ENCODE peak calls at places on chromosomes 2 and 18, in ten cellular contexts. One of them, this sample, is unnamed.

GRCh38 chr2:217743980-217744761 is 258.6 kb downstream of the TNS1 start:
- DNase-seq in transverse colon: no peak
- DNase-seq in osteoblast: no peak
- DNase-seq in OCI-LY7: no peak
- DNase-seq in cardiac muscle cell: no peak
- DNase-seq in SK-N-SH: no peak
- DNase-seq in adrenal gland: no peak
- DNase-seq in psoas muscle: peak; percentile 77
- DNase-seq in fibroblast of lung: peak; percentile 17
- DNase-seq in tibial artery: no peak
- DNase-seq in this sample: no peak

GRCh38 chr2:198788676-198789075 is 669.1 kb downstream of the SATB2 start:
- DNase-seq in transverse colon: no peak
- DNase-seq in osteoblast: no peak
- DNase-seq in OCI-LY7: no peak
- DNase-seq in cardiac muscle cell: no peak
- DNase-seq in SK-N-SH: no peak
- DNase-seq in adrenal gland: no peak
- DNase-seq in psoas muscle: no peak
- DNase-seq in fibroblast of lung: no peak
- DNase-seq in tibial artery: no peak
- DNase-seq in this sample: no peak

GRCh38 chr2:119482481-119483394 is 41.5 kb downstream of the SCTR start:
- DNase-seq in transverse colon: no peak
- DNase-seq in osteoblast: peak; percentile 62
- DNase-seq in OCI-LY7: no peak
- DNase-seq in cardiac muscle cell: no peak
- DNase-seq in SK-N-SH: peak; percentile 71
- DNase-seq in adrenal gland: no peak
- DNase-seq in psoas muscle: peak; percentile 75
- DNase-seq in fibroblast of lung: no peak
- DNase-seq in tibial artery: peak; percentile 86
- DNase-seq in this sample: no peak

GRCh38 chr2:112185131-112185530 is 46.9 kb downstream of the FBLN7 start:
- DNase-seq in transverse colon: no peak
- DNase-seq in osteoblast: no peak
- DNase-seq in OCI-LY7: no peak
- DNase-seq in cardiac muscle cell: no peak
- DNase-seq in SK-N-SH: no peak
- DNase-seq in adrenal gland: no peak
- DNase-seq in psoas muscle: no peak
- DNase-seq in fibroblast of lung: no peak
- DNase-seq in tibial artery: no peak
- DNase-seq in this sample: no peak

GRCh38 chr2:166972418-166972817 is 84.1 kb downstream of the XIRP2 start:
- DNase-seq in transverse colon: no peak
- DNase-seq in osteoblast: no peak
- DNase-seq in OCI-LY7: no peak
- DNase-seq in cardiac muscle cell: no peak
- DNase-seq in SK-N-SH: no peak
- DNase-seq in adrenal gland: no peak
- DNase-seq in psoas muscle: no peak
- DNase-seq in fibroblast of lung: peak; percentile 2
- DNase-seq in tibial artery: no peak
- DNase-seq in this sample: no peak

GRCh38 chr2:37576831-37577230 is 94.6 kb downstream of the CDC42EP3 start:
- DNase-seq in transverse colon: no peak
- DNase-seq in osteoblast: no peak
- DNase-seq in OCI-LY7: no peak
- DNase-seq in cardiac muscle cell: no peak
- DNase-seq in SK-N-SH: no peak
- DNase-seq in adrenal gland: no peak
- DNase-seq in psoas muscle: no peak
- DNase-seq in fibroblast of lung: no peak
- DNase-seq in tibial artery: no peak
- DNase-seq in this sample: no peak

GRCh38 chr2:240768216-240768615 is 51.8 kb downstream of the KIF1A start:
- DNase-seq in transverse colon: no peak
- DNase-seq in osteoblast: no peak
- DNase-seq in OCI-LY7: no peak
- DNase-seq in cardiac muscle cell: no peak
- DNase-seq in SK-N-SH: no peak
- DNase-seq in adrenal gland: no peak
- DNase-seq in psoas muscle: no peak
- DNase-seq in fibroblast of lung: no peak
- DNase-seq in tibial artery: no peak
- DNase-seq in this sample: no peak

GRCh38 chr2:42200534-42201227 is 31.5 kb downstream of the EML4 start:
- DNase-seq in transverse colon: no peak
- DNase-seq in osteoblast: peak; percentile 68
- DNase-seq in OCI-LY7: no peak
- DNase-seq in cardiac muscle cell: peak; percentile 84
- DNase-seq in SK-N-SH: no peak
- DNase-seq in adrenal gland: no peak
- DNase-seq in psoas muscle: no peak
- DNase-seq in fibroblast of lung: peak; percentile 54
- DNase-seq in tibial artery: no peak
- DNase-seq in this sample: no peak

GRCh38 chr2:188079176-188079575 is 212.5 kb upstream of the GULP1 start:
- DNase-seq in transverse colon: no peak
- DNase-seq in osteoblast: no peak
- DNase-seq in OCI-LY7: no peak
- DNase-seq in cardiac muscle cell: peak; percentile 79
- DNase-seq in SK-N-SH: no peak
- DNase-seq in adrenal gland: no peak
- DNase-seq in psoas muscle: no peak
- DNase-seq in fibroblast of lung: peak; percentile 81
- DNase-seq in tibial artery: no peak
- DNase-seq in this sample: no peak

DNA sequence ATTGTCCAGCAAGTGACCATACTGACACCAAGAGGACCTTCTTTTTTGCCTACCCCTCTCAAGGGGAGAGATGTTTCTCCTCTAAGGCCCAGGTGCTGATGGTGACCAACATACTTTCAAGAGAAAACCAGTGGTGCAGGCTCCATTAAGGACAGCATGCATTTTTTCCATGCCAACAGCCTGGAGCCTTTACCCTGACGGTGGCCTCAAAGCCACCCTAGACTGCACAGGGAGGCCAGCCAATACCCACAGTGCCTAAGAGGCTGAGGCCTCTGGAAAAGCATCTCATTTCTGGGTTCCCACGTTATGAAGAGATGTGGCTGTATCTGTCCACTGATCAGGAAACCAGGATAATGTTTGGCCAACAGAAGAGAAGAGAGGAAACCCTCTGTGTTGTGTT is 19.3 kb downstream of the SPRED2 start:
- DNase-seq in transverse colon: no peak
- DNase-seq in osteoblast: no peak
- DNase-seq in OCI-LY7: no peak
- DNase-seq in cardiac muscle cell: no peak
- DNase-seq in SK-N-SH: no peak
- DNase-seq in adrenal gland: no peak
- DNase-seq in psoas muscle: no peak
- DNase-seq in fibroblast of lung: no peak
- DNase-seq in tibial artery: no peak
- DNase-seq in this sample: no peak
- H3K4me1 ChIP-seq in transverse colon: peaks cover 50% of the 10 kb centered on the region
- H3K4me1 ChIP-seq in osteoblast: peaks cover 3% of the 10 kb centered on the region
- H3K4me1 ChIP-seq in OCI-LY7: peaks cover 98% of the 10 kb centered on the region
- H3K4me1 ChIP-seq in cardiac muscle cell: peaks cover 1% of the 10 kb centered on the region
- H3K4me1 ChIP-seq in SK-N-SH: peaks cover 34% of the 10 kb centered on the region
- H3K4me1 ChIP-seq in adrenal gland: no peaks in the 10 kb centered on the region
- H3K4me1 ChIP-seq in psoas muscle: no peaks in the 10 kb centered on the region
- H3K4me1 ChIP-seq in fibroblast of lung: no peaks in the 10 kb centered on the region
- H3K4me1 ChIP-seq in tibial artery: no peaks in the 10 kb centered on the region
- H3K4me1 ChIP-seq in this sample: no peaks in the 10 kb centered on the region

DNA sequence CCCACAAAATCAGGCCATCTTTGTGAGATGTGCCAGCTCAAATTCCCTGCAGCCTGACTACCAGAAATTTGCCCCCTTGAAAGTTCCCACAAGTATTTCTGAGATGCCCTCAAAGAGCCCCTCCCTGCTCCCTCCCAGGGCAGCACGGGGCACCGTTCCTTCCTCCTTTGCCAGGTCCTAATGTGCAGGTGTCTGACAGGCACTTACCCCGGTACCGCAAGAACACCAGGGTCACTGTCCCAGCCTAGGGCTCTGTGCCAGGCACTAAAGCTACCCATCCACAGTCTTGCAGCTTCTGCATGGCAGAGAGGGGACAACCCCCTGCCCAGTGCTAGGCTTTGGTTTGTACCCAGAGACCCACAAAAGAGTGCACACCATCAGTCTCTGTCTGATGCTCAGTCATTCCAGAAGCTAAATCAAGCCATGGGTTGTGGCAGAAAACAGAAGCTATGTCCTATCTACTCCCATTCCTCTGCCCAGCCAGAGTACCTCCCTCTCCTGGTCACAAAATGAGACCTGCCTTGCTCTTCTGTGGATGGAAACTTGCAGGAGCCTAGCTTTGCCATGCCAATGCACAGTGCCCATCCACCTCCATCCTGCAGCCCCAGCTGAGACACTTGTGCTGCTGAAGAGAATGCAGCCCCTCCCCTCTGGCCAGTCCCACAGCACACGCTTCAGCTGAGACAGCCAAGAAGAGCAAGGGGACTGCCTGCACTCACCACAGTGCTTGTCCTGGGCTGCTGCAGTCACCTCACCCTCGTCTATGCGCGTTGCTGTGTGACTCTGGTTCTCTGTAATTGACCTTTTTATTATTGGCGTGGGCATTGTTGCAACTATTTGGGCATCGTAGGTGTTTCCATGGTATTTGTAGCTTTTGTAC is 48.7 kb downstream of the INPP5D start:
- DNase-seq in transverse colon: no peak
- DNase-seq in osteoblast: no peak
- DNase-seq in OCI-LY7: no peak
- DNase-seq in cardiac muscle cell: no peak
- DNase-seq in SK-N-SH: no peak
- DNase-seq in adrenal gland: no peak
- DNase-seq in psoas muscle: no peak
- DNase-seq in fibroblast of lung: no peak
- DNase-seq in tibial artery: no peak
- DNase-seq in this sample: peak; percentile 77
- H3K4me3 ChIP-seq in transverse colon: no peak overlapping the region
- H3K4me3 ChIP-seq in osteoblast: no peak overlapping the region
- H3K4me3 ChIP-seq in OCI-LY7: no peak overlapping the region
- H3K4me3 ChIP-seq in cardiac muscle cell: no peak overlapping the region
- H3K4me3 ChIP-seq in SK-N-SH: no peak overlapping the region
- H3K4me3 ChIP-seq in adrenal gland: no peak overlapping the region
- H3K4me3 ChIP-seq in psoas muscle: no peak overlapping the region
- H3K4me3 ChIP-seq in fibroblast of lung: no peak overlapping the region
- H3K4me3 ChIP-seq in tibial artery: no peak overlapping the region
- H3K4me3 ChIP-seq in this sample: no peak overlapping the region

GRCh38 chr18:48605408-48605845 is 66.6 kb downstream of the CTIF start:
- DNase-seq in transverse colon: no peak
- DNase-seq in osteoblast: no peak
- DNase-seq in OCI-LY7: peak; percentile 52
- DNase-seq in cardiac muscle cell: peak; percentile 36
- DNase-seq in SK-N-SH: peak; percentile 58
- DNase-seq in adrenal gland: no peak
- DNase-seq in psoas muscle: no peak
- DNase-seq in fibroblast of lung: no peak
- DNase-seq in tibial artery: no peak
- DNase-seq in this sample: peak; percentile 42

GRCh38 chr18:48609820-48610815 is 71.3 kb downstream of the CTIF start:
- DNase-seq in transverse colon: no peak
- DNase-seq in osteoblast: no peak
- DNase-seq in OCI-LY7: no peak
- DNase-seq in cardiac muscle cell: no peak
- DNase-seq in SK-N-SH: no peak
- DNase-seq in adrenal gland: no peak
- DNase-seq in psoas muscle: no peak
- DNase-seq in fibroblast of lung: no peak
- DNase-seq in tibial artery: no peak
- DNase-seq in this sample: peak; percentile 35

GRCh38 chr18:48609114-48609513 is 70.3 kb downstream of the CTIF start:
- DNase-seq in transverse colon: no peak
- DNase-seq in osteoblast: no peak
- DNase-seq in OCI-LY7: no peak
- DNase-seq in cardiac muscle cell: no peak
- DNase-seq in SK-N-SH: no peak
- DNase-seq in adrenal gland: no peak
- DNase-seq in psoas muscle: no peak
- DNase-seq in fibroblast of lung: no peak
- DNase-seq in tibial artery: no peak
- DNase-seq in this sample: peak; percentile 11

GRCh38 chr18:48608581-48608980 is 69.8 kb downstream of the CTIF start:
- DNase-seq in transverse colon: no peak
- DNase-seq in osteoblast: no peak
- DNase-seq in OCI-LY7: no peak
- DNase-seq in cardiac muscle cell: no peak
- DNase-seq in SK-N-SH: no peak
- DNase-seq in adrenal gland: no peak
- DNase-seq in psoas muscle: no peak
- DNase-seq in fibroblast of lung: no peak
- DNase-seq in tibial artery: no peak
- DNase-seq in this sample: peak; percentile 25

DNA sequence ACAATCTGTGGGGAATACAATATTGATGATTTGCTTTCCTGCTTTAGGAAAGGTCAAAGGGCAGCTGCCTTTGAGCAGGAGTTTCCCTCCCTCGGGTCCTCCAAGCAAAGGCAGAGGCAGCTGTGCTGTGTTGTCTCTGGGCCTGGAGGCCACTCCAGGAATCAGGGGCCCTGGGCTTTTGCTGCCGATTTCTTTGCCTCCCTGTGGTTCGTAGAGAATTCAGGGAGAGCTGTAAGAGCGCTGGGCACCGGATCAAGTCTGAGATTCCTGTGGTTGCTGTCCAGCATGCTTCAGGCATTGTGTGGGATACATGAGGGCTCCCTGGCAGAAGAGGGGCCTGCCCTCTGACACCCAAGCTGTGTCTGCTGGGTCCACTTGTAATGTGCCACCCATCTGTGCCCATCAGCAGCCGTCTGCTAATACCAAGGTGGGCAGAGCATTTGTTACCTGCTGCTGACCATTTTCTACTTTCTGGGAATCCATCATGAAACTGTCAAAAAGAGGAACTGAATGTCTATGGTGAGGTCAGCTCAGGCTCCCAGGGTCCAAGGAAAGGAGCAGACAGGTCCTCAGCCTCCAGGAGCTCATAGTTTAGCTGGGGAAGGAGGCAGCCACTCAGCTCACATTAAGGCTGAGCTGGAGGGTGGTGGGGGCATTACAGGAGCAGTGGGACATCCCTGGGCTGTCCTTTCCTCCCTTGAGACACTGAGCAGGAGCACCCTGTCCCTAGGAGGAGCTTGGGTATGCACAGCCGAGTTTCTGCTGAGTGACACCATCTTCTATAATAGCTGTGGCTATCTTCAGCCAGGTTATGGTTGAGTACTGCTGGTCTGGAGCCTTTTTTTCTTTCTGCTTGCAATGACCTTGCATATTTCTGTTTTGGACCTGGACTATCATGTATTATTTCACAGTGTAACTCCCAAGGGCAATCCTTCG is 68.5 kb downstream of the CTIF start:
- DNase-seq in transverse colon: no peak
- DNase-seq in osteoblast: peak; percentile 94
- DNase-seq in OCI-LY7: no peak
- DNase-seq in cardiac muscle cell: peak; percentile 94
- DNase-seq in SK-N-SH: no peak
- DNase-seq in adrenal gland: peak; percentile 57
- DNase-seq in psoas muscle: no peak
- DNase-seq in fibroblast of lung: peak; percentile 90
- DNase-seq in tibial artery: no peak
- DNase-seq in this sample: peak; percentile 61
- TF ChIP-seq CTCF in transverse colon: no peak
- TF ChIP-seq CTCF in osteoblast: no peak
- TF ChIP-seq CTCF in OCI-LY7: no peak
- TF ChIP-seq CTCF in cardiac muscle cell: no peak
- TF ChIP-seq CTCF in SK-N-SH: no peak
- TF ChIP-seq CTCF in adrenal gland: no peak
- TF ChIP-seq CTCF in psoas muscle: no peak
- TF ChIP-seq CTCF in fibroblast of lung: no peak
- TF ChIP-seq CTCF in tibial artery: no peak
- TF ChIP-seq CTCF in this sample: no peak

GRCh38 chr18:63464434-63464833 is 12.3 kb upstream of the SERPINB5 start:
- DNase-seq in transverse colon: no peak
- DNase-seq in osteoblast: no peak
- DNase-seq in OCI-LY7: no peak
- DNase-seq in cardiac muscle cell: no peak
- DNase-seq in SK-N-SH: no peak
- DNase-seq in adrenal gland: no peak
- DNase-seq in psoas muscle: no peak
- DNase-seq in fibroblast of lung: no peak
- DNase-seq in tibial artery: no peak
- DNase-seq in this sample: no peak
- H3K4me1 ChIP-seq in transverse colon: no peaks in the 10 kb centered on the region
- H3K4me1 ChIP-seq in osteoblast: no peaks in the 10 kb centered on the region
- H3K4me1 ChIP-seq in OCI-LY7: no peaks in the 10 kb centered on the region
- H3K4me1 ChIP-seq in cardiac muscle cell: no peaks in the 10 kb centered on the region
- H3K4me1 ChIP-seq in SK-N-SH: no peaks in the 10 kb centered on the region
- H3K4me1 ChIP-seq in adrenal gland: no peaks in the 10 kb centered on the region
- H3K4me1 ChIP-seq in psoas muscle: no peaks in the 10 kb centered on the region
- H3K4me1 ChIP-seq in fibroblast of lung: no peaks in the 10 kb centered on the region
- H3K4me1 ChIP-seq in tibial artery: no peaks in the 10 kb centered on the region
- H3K4me1 ChIP-seq in this sample: no peaks in the 10 kb centered on the region

This sample was measured in spleen.